ENCODE peak calls at places on chromosome 9, in six cellular contexts. One of them, this sample, is unnamed. For H3K9me3, the result is how much of the 10 kb centered on the place peaks cover.

GRCh38 chr9:33139421-33140228 is 27.5 kb downstream of the B4GALT1 start:
- DNase-seq in stomach: peak
- DNase-seq in spleen: peak
- DNase-seq in IMR-90: peak
- DNase-seq in heart left ventricle: peak
- DNase-seq in esophagus squamous epithelium: no peak
- DNase-seq in this sample: peak

GRCh38 chr9:107051392-107051791 is 188.4 kb downstream of the ZNF462 start:
- DNase-seq in stomach: no peak
- DNase-seq in spleen: no peak
- DNase-seq in IMR-90: no peak
- DNase-seq in heart left ventricle: no peak
- DNase-seq in esophagus squamous epithelium: no peak
- DNase-seq in this sample: no peak

GRCh38 chr9:120742951-120743416 is 28.7 kb upstream of the MEGF9 start:
- DNase-seq in stomach: no peak
- DNase-seq in spleen: no peak
- DNase-seq in IMR-90: peak
- DNase-seq in heart left ventricle: no peak
- DNase-seq in esophagus squamous epithelium: no peak
- DNase-seq in this sample: no peak

GRCh38 chr9:2413196-2413840 is 208.3 kb upstream of the VLDLR start:
- DNase-seq in stomach: no peak
- DNase-seq in spleen: no peak
- DNase-seq in IMR-90: no peak
- DNase-seq in heart left ventricle: no peak
- DNase-seq in esophagus squamous epithelium: no peak
- DNase-seq in this sample: no peak

GRCh38 chr9:94173632-94174031 is 85.5 kb upstream of the ZNF169 start:
- DNase-seq in stomach: no peak
- DNase-seq in spleen: no peak
- DNase-seq in IMR-90: no peak
- DNase-seq in heart left ventricle: no peak
- DNase-seq in esophagus squamous epithelium: no peak
- DNase-seq in this sample: no peak

GRCh38 chr9:72478993-72479392 is 42.4 kb upstream of the TMC1 start:
- DNase-seq in stomach: no peak
- DNase-seq in spleen: no peak
- DNase-seq in IMR-90: peak
- DNase-seq in heart left ventricle: no peak
- DNase-seq in esophagus squamous epithelium: no peak
- DNase-seq in this sample: no peak

GRCh38 chr9:72149231-72149975 is at the start of gene GDA:
- DNase-seq in stomach: peak
- DNase-seq in spleen: no peak
- DNase-seq in IMR-90: no peak
- DNase-seq in heart left ventricle: no peak
- DNase-seq in esophagus squamous epithelium: no peak
- DNase-seq in this sample: no peak

GRCh38 chr9:38015267-38015666 is 53.8 kb downstream of the SHB start:
- DNase-seq in stomach: no peak
- DNase-seq in spleen: no peak
- DNase-seq in IMR-90: no peak
- DNase-seq in heart left ventricle: no peak
- DNase-seq in esophagus squamous epithelium: no peak
- DNase-seq in this sample: no peak

GRCh38 chr9:120583958-120584369 is 4.0 kb upstream of the CDK5RAP2 start:
- DNase-seq in stomach: peak
- DNase-seq in spleen: no peak
- DNase-seq in IMR-90: peak
- DNase-seq in heart left ventricle: peak
- DNase-seq in esophagus squamous epithelium: no peak
- DNase-seq in this sample: no peak

GRCh38 chr9:27865031-27865438 is 291.8 kb upstream of the C9orf72 start:
- DNase-seq in stomach: no peak
- DNase-seq in spleen: no peak
- DNase-seq in IMR-90: no peak
- DNase-seq in heart left ventricle: no peak
- DNase-seq in esophagus squamous epithelium: no peak
- DNase-seq in this sample: no peak

GRCh38 chr9:93468763-93469456 is 15.5 kb upstream of the FAM120AOS start:
- DNase-seq in stomach: no peak
- DNase-seq in spleen: no peak
- DNase-seq in IMR-90: peak
- DNase-seq in heart left ventricle: peak
- DNase-seq in esophagus squamous epithelium: no peak
- DNase-seq in this sample: no peak

GRCh38 chr9:117938086-117938485 is 233.9 kb downstream of the TLR4 start:
- DNase-seq in stomach: no peak
- DNase-seq in spleen: no peak
- DNase-seq in IMR-90: no peak
- DNase-seq in heart left ventricle: no peak
- DNase-seq in esophagus squamous epithelium: no peak
- DNase-seq in this sample: no peak

GRCh38 chr9:109335121-109335520 is 14.3 kb upstream of the EPB41L4B start:
- DNase-seq in stomach: no peak
- DNase-seq in spleen: no peak
- DNase-seq in IMR-90: no peak
- DNase-seq in heart left ventricle: no peak
- DNase-seq in esophagus squamous epithelium: no peak
- DNase-seq in this sample: no peak

GRCh38 chr9:129572052-129572425 is 48.9 kb downstream of the C9orf50 start:
- DNase-seq in stomach: no peak
- DNase-seq in spleen: no peak
- DNase-seq in IMR-90: no peak
- DNase-seq in heart left ventricle: no peak
- DNase-seq in esophagus squamous epithelium: no peak
- DNase-seq in this sample: no peak

GRCh38 chr9:32644698-32645097 is 9.2 kb upstream of the TAF1L start:
- DNase-seq in stomach: no peak
- DNase-seq in spleen: no peak
- DNase-seq in IMR-90: peak
- DNase-seq in heart left ventricle: no peak
- DNase-seq in esophagus squamous epithelium: no peak
- DNase-seq in this sample: no peak

GRCh38 chr9:8821910-8822666 is 1022.5 kb upstream of the DMAC1 start:
- DNase-seq in stomach: no peak
- DNase-seq in spleen: no peak
- DNase-seq in IMR-90: no peak
- DNase-seq in heart left ventricle: no peak
- DNase-seq in esophagus squamous epithelium: no peak
- DNase-seq in this sample: no peak
- H3K4me3 ChIP-seq in stomach: no peak
- H3K4me3 ChIP-seq in spleen: no peak
- H3K4me3 ChIP-seq in IMR-90: no peak
- H3K4me3 ChIP-seq in heart left ventricle: no peak
- H3K4me3 ChIP-seq in esophagus squamous epithelium: no peak
- H3K4me3 ChIP-seq in this sample: no peak

DNA sequence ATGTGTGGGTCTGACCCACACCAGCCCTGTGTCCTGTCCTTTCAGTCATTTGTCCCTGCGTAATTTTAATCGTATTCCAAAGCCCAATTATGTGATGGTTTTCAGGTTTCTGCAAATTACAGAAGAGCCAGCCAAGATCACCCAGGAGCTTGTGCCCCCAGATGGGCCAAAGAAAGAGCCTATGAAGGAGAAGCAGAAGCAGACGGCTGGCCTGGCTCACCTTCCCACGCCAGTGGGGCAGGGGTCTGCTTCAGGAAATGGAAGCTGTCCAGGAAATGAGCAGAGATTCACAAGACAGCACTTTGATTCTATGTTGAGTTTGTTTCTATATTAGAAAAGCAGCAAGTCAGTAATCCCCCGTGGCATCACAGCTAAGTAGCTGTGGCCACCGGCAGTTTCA is 11.7 kb downstream of the S1PR3 start:
- DNase-seq in stomach: no peak
- DNase-seq in spleen: no peak
- DNase-seq in IMR-90: no peak
- DNase-seq in heart left ventricle: no peak
- DNase-seq in esophagus squamous epithelium: no peak
- DNase-seq in this sample: no peak
- H3K9me3 ChIP-seq in stomach: under half
- H3K9me3 ChIP-seq in spleen: under half
- H3K9me3 ChIP-seq in IMR-90: under half
- H3K9me3 ChIP-seq in heart left ventricle: under half
- H3K9me3 ChIP-seq in esophagus squamous epithelium: under half
- H3K9me3 ChIP-seq in this sample: under half

GRCh38 chr9:70413427-70413797 is 1.0 kb downstream of the KLF9 start:
- DNase-seq in stomach: no peak
- DNase-seq in spleen: no peak
- DNase-seq in IMR-90: no peak
- DNase-seq in heart left ventricle: no peak
- DNase-seq in esophagus squamous epithelium: peak
- DNase-seq in this sample: no peak

GRCh38 chr9:70411141-70411929 is 3.1 kb downstream of the KLF9 start:
- DNase-seq in stomach: peak
- DNase-seq in spleen: peak
- DNase-seq in IMR-90: peak
- DNase-seq in heart left ventricle: peak
- DNase-seq in esophagus squamous epithelium: no peak
- DNase-seq in this sample: peak

GRCh38 chr9:70411930-70412677 is 2.4 kb downstream of the KLF9 start:
- DNase-seq in stomach: peak
- DNase-seq in spleen: peak
- DNase-seq in IMR-90: peak
- DNase-seq in heart left ventricle: peak
- DNase-seq in esophagus squamous epithelium: peak
- DNase-seq in this sample: peak

GRCh38 chr9:70413798-70414775 is at the start of gene KLF9:
- DNase-seq in stomach: peak
- DNase-seq in spleen: peak
- DNase-seq in IMR-90: peak
- DNase-seq in heart left ventricle: peak
- DNase-seq in esophagus squamous epithelium: peak
- DNase-seq in this sample: peak

GRCh38 chr9:70412678-70413426 is 1.6 kb downstream of the KLF9 start:
- DNase-seq in stomach: peak
- DNase-seq in spleen: peak
- DNase-seq in IMR-90: peak
- DNase-seq in heart left ventricle: peak
- DNase-seq in esophagus squamous epithelium: peak
- DNase-seq in this sample: peak
- TF ChIP-seq POLR2A in stomach: no peak
- TF ChIP-seq POLR2A in spleen: no peak
- TF ChIP-seq POLR2A in IMR-90: peak
- TF ChIP-seq POLR2A in heart left ventricle: no peak
- TF ChIP-seq POLR2A in esophagus squamous epithelium: no peak
- TF ChIP-seq POLR2A in this sample: peak

DNA sequence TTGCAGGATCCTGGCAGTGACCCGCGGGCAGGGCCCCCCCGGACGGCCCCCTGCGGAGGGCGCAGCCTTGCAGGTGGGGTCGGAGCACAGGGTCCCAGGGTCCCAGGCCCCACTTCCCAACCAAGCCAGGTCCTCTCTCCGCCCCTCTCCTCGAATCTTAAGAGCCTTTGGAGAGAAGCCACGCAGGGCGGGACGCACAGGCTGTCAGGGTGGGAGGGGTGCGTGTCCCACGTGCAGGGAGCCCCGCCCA is 18.4 kb upstream of the EGFL7 start:
- DNase-seq in stomach: peak
- DNase-seq in spleen: no peak
- DNase-seq in IMR-90: peak
- DNase-seq in heart left ventricle: no peak
- DNase-seq in esophagus squamous epithelium: peak
- DNase-seq in this sample: no peak
- H3K4me3 ChIP-seq in stomach: peak
- H3K4me3 ChIP-seq in spleen: peak
- H3K4me3 ChIP-seq in IMR-90: no peak
- H3K4me3 ChIP-seq in heart left ventricle: peak
- H3K4me3 ChIP-seq in esophagus squamous epithelium: peak
- H3K4me3 ChIP-seq in this sample: peak

GRCh38 chr9:29126783-29127182 is 1553.5 kb upstream of the C9orf72 start:
- DNase-seq in stomach: no peak
- DNase-seq in spleen: no peak
- DNase-seq in IMR-90: no peak
- DNase-seq in heart left ventricle: no peak
- DNase-seq in esophagus squamous epithelium: no peak
- DNase-seq in this sample: no peak
- H3K9me3 ChIP-seq in stomach: under half
- H3K9me3 ChIP-seq in spleen: half or more
- H3K9me3 ChIP-seq in IMR-90: under half
- H3K9me3 ChIP-seq in heart left ventricle: under half
- H3K9me3 ChIP-seq in esophagus squamous epithelium: under half
- H3K9me3 ChIP-seq in this sample: under half

DNA sequence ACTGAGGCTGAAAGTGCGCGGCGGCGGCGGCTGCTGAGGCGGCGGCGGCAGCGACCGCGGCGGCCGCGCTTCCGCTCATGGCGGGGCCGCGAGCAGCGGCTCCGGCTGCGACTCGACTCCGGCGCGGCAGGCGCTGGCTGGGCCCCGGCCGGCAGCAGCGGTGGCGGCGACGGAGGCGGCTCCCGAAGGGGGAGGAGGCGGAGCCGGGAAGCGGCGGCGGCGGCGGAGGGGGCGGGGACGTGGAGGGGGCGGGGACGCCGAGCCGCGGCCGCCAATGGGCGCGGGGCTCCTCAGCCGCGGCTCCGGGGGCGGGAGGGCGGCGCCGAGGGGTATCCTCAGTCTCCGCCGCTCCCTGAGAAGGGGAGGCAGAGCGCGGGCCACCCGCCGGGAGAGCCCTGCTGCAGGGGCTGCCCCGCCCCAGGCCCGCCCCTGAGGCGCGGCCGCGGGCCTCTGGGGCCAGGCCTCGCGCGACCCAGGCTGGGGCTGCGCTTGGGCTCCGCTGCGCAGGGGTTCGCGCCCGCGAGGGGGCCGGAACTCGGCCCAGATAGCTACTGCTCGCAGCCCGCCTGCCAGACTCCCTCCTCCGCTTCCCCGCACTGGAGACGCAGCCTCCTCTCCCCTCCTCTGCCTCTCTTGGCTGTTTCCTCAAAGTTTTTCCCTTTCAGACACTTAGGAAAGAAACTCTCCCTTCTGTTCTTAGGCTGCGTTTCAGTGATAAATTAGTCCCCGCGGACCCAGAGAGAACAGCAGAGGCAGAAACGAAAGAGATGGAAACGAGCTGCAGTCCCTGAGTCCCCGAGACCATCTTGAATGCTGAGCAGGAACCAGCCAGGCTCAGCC is 85.0 kb upstream of the MELK start:
- DNase-seq in stomach: peak
- DNase-seq in spleen: peak
- DNase-seq in IMR-90: peak
- DNase-seq in heart left ventricle: peak
- DNase-seq in esophagus squamous epithelium: peak
- DNase-seq in this sample: peak
- TF ChIP-seq POLR2A in stomach: no peak
- TF ChIP-seq POLR2A in spleen: peak
- TF ChIP-seq POLR2A in IMR-90: peak
- TF ChIP-seq POLR2A in heart left ventricle: peak
- TF ChIP-seq POLR2A in esophagus squamous epithelium: peak
- TF ChIP-seq POLR2A in this sample: peak

GRCh38 chr9:125746774-125747052 is 460 bp upstream of the PBX3 start:
- DNase-seq in stomach: no peak
- DNase-seq in spleen: no peak
- DNase-seq in IMR-90: no peak
- DNase-seq in heart left ventricle: no peak
- DNase-seq in esophagus squamous epithelium: no peak
- DNase-seq in this sample: no peak
- H3K4me3 ChIP-seq in stomach: peak
- H3K4me3 ChIP-seq in spleen: peak
- H3K4me3 ChIP-seq in IMR-90: peak
- H3K4me3 ChIP-seq in heart left ventricle: peak
- H3K4me3 ChIP-seq in esophagus squamous epithelium: peak
- H3K4me3 ChIP-seq in this sample: peak